ENCODE peak calls at places on chromosomes 7 and 10, in four cellular contexts. Z, X, U and K are unnamed samples.

GRCh38 chr10:49601857-49602256 is 8.3 kb upstream of the SLC18A3 start:
- DNase-seq in Z (peak; percentile 34), U (no peak), X (no peak), K (peak; percentile 37)

GRCh38 chr10:24215193-24215592 is 6.3 kb downstream of the KIAA1217 start:
- DNase-seq in X (no peak), U (no peak), Z (no peak), K (no peak)

GRCh38 chr10:75772153-75772887 is 340.9 kb downstream of the LRMDA start:
- DNase-seq in X (no peak), Z (no peak), U (no peak), K (peak; percentile 53)

GRCh38 chr10:12350167-12350872 is 973 bp downstream of the CAMK1D start:
- DNase-seq in X (no peak), Z (peak; percentile 24), U (no peak), K (peak; percentile 65)

GRCh38 chr7:121344093-121344492 is 15.3 kb downstream of the WNT16 start:
- DNase-seq in X (no peak), Z (no peak), U (no peak), K (peak; percentile 35)

GRCh38 chr10:62348029-62348428 is 26.1 kb upstream of the ZNF365 start:
- DNase-seq in X (no peak), Z (no peak), U (no peak), K (no peak)

GRCh38 chr7:28169166-28169713 is 11.4 kb downstream of the JAZF1 start:
- DNase-seq in U (peak; percentile 32), Z (no peak), X (no peak), K (peak; percentile 39)

GRCh38 chr10:118621304-118621942 is 26.0 kb upstream of the PRLHR start:
- DNase-seq in Z (no peak), U (no peak), X (no peak), K (no peak)

GRCh38 chr7:44673771-44674170 is 67.3 kb downstream of the OGDH start:
- DNase-seq in U (no peak), X (no peak), Z (no peak), K (no peak)

GRCh38 chr7:54788664-54789063 is 29.7 kb upstream of the SEC61G start:
- DNase-seq in Z (peak; percentile 88), X (peak; percentile 43), U (peak; percentile 81), K (peak; percentile 95)

GRCh38 chr10:114540191-114540590 is 117.9 kb downstream of the ABLIM1 start:
- DNase-seq in U (no peak), Z (no peak), X (no peak), K (no peak)

GRCh38 chr10:101879456-101880189 is 36.0 kb upstream of the KCNIP2 start:
- DNase-seq in Z (peak; percentile 46), X (peak; percentile 20), U (peak; percentile 81), K (peak; percentile 60)

GRCh38 chr7:116733924-116734591 is 62.1 kb downstream of the MET start:
- DNase-seq in Z (no peak), U (no peak), X (no peak), K (no peak)

GRCh38 chr10:24209946-24210491 is 1.1 kb downstream of the KIAA1217 start:
- DNase-seq in U (no peak), Z (peak; percentile 85), X (peak; percentile 35), K (peak; percentile 80)

GRCh38 chr7:39313958-39314357 is 252.2 kb upstream of the YAE1 start:
- DNase-seq in Z (no peak), X (no peak), U (no peak), K (no peak)

GRCh38 chr10:1643161-1643910 is 94.0 kb downstream of the ADARB2 start:
- DNase-seq in U (no peak), X (no peak), Z (no peak), K (no peak)

GRCh38 chr7:102169651-102170416 is 116.8 kb upstream of the SH2B2 start:
- DNase-seq in Z (peak; percentile 73), X (no peak), U (no peak), K (peak; percentile 81)

GRCh38 chr10:14774214-14774580 is 500 bp downstream of the FAM107B start:
- DNase-seq in U (no peak), Z (no peak), X (no peak), K (no peak)

GRCh38 chr7:37921340-37921805 is 933 bp downstream of the EPDR1 start:
- DNase-seq in Z (no peak), U (no peak), X (peak; percentile 58), K (peak; percentile 60)

GRCh38 chr10:105974803-105975456 is 1189.6 kb downstream of the SORCS1 start:
- DNase-seq in Z (peak; percentile 43), U (no peak), X (peak; percentile 14), K (peak; percentile 31)

GRCh38 chr7:2929321-2930201 is 85.5 kb upstream of the GNA12 start:
- DNase-seq in X (no peak), U (no peak), Z (no peak), K (no peak)

GRCh38 chr7:66297579-66297978 is 92.4 kb downstream of the TPST1 start:
- DNase-seq in Z (no peak), X (no peak), U (no peak), K (no peak)

GRCh38 chr7:132218876-132219275 is 357.4 kb downstream of the PLXNA4 start:
- DNase-seq in U (no peak), X (no peak), Z (no peak), K (no peak)

GRCh38 chr7:137142376-137142775 is 201.2 kb downstream of the PTN start:
- DNase-seq in Z (no peak), U (no peak), X (no peak), K (no peak)

GRCh38 chr7:4715385-4715770 is 33.3 kb downstream of the FOXK1 start:
- DNase-seq in X (peak; percentile 61), U (peak; percentile 62), Z (peak; percentile 96), K (peak; percentile 95)

GRCh38 chr10:12214763-12215218 is 18.8 kb downstream of the CDC123 start:
- DNase-seq in U (peak; percentile 24), X (peak; percentile 24), Z (peak; percentile 72), K (peak; percentile 78)

GRCh38 chr7:135147899-135148721 is at the start of gene TMEM140:
- DNase-seq in X (peak; percentile 61), U (no peak), Z (peak; percentile 62), K (peak; percentile 93)

GRCh38 chr10:77533156-77533886 is 104.3 kb downstream of the KCNMA1 start:
- DNase-seq in U (no peak), X (no peak), Z (no peak), K (no peak)

GRCh38 chr7:409344-410281 is 110.0 kb downstream of the PDGFA start:
- DNase-seq in U (no peak), X (no peak), Z (no peak), K (no peak)

DNA sequence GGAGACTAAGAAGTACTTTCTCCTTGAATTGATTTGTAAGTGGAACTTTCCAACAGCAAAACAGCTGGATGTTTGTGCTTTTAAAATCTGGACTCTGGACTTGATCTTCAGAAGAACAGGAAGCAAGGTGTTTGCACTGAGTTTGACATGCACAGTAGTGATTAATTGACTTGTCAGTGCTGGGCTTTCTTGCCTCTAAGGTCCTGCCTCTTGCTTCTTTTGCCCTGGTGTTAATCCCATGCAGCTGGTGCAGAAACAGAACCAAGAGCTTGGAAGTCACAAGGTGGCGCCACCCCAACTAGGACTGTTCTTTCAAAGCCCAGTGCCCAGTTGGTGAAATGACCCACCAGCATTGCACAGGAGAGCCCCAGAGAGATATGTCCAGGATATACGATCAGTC is 66.8 kb upstream of the SEPHS1 start:
- DNase-seq in X (no peak), Z (peak; percentile 16), U (no peak), K (peak; percentile 45)
- TF ChIP-seq CTCF in X (no peak), Z (peak; percentile 37), U (peak; percentile 33), K (peak; percentile 62)

GRCh38 chr7:32957326-32958045 is at the start of gene FKBP9:
- DNase-seq in X (peak; percentile 70), U (no peak), Z (peak; percentile 85), K (peak; percentile 80)

GRCh38 chr7:32952876-32953275 is 4.4 kb upstream of the FKBP9 start:
- DNase-seq in X (no peak), Z (no peak), U (no peak), K (no peak)

GRCh38 chr7:32958046-32959025 is 1.1 kb downstream of the FKBP9 start:
- DNase-seq in U (no peak), Z (peak; percentile 82), X (peak; percentile 37), K (peak; percentile 60)
- H3K4me3 ChIP-seq in U (peak overlapping the region; percentile 88), Z (peak overlapping the region; percentile 70), X (peak overlapping the region; percentile 55), K (peak overlapping the region; percentile 88)

DNA sequence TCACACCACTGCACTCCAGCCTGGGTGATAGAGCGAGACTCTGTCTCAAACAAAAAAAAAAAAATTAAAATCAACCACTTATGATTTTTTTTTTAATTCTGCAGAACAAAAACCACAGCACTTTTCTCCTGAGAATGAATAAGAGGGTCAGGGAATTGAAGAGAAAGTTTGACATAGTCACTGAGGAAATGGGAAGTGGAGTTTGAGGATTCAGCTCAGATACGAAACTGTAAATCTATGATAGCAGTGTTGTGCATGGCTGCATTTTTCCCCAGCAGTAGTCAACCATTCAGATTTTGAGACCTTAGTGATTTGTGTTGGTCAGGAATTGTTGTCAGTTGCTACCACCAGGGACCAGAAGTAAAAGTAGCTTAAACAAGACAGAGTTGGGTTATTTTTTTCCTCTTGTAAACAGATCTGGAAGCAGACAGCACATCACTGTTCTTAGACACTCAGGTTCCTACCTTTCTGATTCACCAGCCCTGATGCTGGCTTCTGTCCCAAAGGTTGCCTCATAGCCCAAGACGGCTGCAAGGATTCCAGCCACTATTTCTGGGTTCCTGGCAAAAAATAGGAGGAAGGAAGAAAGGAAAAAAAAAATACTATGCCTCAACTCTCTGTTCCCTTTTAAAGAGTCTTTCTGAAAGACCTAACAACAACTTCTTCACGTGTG is 20.1 kb downstream of the PILRA start:
- DNase-seq in X (no peak), Z (no peak), U (no peak), K (no peak)
- TF ChIP-seq CTCF in X (no peak), Z (no peak), U (no peak), K (no peak)

DNA sequence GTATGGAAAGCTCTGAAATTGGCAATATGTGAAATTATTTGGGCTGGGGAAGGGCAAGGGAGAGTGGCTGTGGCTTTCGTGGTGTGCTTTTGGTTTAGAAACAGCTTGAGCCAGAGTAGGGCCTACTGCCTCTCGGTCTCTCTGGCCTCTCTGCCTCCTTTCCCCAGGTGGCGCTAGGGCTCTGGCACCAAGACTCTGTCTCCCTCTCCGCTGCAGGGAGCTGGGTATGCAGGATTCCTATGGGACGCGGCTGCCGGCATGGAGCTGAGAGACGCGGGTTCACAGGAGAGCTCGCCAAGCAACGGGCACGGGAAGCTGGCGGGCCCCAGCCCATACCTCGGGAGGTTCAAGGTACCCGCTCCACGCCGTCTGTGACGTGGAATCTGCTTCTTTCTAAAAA is 105.2 kb upstream of the ANLN start:
- DNase-seq in Z (no peak), U (no peak), X (no peak), K (no peak)
- H3K4me3 ChIP-seq in Z (no peak overlapping the region), U (no peak overlapping the region), X (no peak overlapping the region), K (no peak overlapping the region)

DNA sequence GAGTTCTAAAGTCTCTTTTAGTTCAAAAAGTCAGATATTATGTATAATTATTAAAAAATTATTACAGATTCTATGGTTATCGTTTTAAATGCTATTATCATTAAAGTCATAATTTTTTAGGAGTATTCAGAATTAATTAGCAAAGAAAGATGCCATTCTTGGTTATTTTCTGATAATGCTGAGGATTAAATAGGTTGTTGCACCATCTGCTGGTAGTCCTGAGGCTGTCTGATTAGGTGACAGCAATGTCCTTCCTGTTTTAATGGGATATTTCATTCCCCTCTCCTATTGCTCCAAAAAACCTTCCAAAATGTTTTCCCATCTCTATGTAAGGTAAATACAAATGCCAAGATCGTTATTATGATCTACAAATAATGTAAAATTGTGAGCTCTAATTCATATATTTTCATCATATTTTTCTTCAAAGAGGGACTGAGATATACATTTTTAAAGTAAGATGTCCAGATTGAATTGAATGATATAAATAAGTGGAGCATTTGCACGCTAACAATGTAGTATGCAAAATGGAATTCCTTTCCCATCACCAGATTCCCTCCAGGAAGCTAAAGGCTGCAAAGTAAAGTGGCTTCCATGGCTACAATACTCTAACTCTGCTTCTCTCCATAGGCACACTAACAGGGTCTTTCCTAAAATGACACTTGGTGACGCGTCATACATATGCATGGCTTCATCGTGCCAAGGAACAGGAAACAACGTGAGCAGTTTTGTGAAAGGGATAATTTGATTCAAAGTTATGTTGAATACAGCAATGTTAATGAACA is 58.8 kb upstream of the AKR1E2 start:
- DNase-seq in X (peak; percentile 26), U (no peak), Z (peak; percentile 77), K (peak; percentile 76)
- TF ChIP-seq CTCF in X (peak; percentile 76), U (peak; percentile 68), Z (peak; percentile 74), K (peak; percentile 77)

GRCh38 chr10:96270564-96270963 is 805 bp downstream of the BLNK start:
- DNase-seq in X (no peak), U (no peak), Z (no peak), K (no peak)
- H3K4me3 ChIP-seq in X (no peak overlapping the region), U (no peak overlapping the region), Z (no peak overlapping the region), K (no peak overlapping the region)